ENCODE peak calls at places on chromosomes 2 and 18, in seven cellular contexts. Q is WTC11, T is GM06990, M is mammary epithelial cell, E is glutamatergic neuron, G is coronary artery, W is choroid plexus epithelial cell. F is an unnamed sample.

GRCh38 chr18:30582078-30582477 is 460.5 kb downstream of the DSC3 start:
- DNase-seq in Q (no peak), T (no peak), M (no peak), E (no peak), G (no peak), W (no peak), F (no peak)

GRCh38 chr2:85156141-85156540 is 22.9 kb downstream of the TCF7L1 start:
- DNase-seq in Q (no peak), T (no peak), M (no peak), E (no peak), G (no peak), W (peak), F (peak)

GRCh38 chr2:163652741-163653140 is 83.1 kb downstream of the FIGN start:
- DNase-seq in Q (no peak), T (no peak), M (no peak), E (no peak), G (no peak), W (no peak), F (no peak)

GRCh38 chr2:63654959-63655358 is 66.2 kb downstream of the MDH1 start:
- DNase-seq in Q (no peak), T (peak), M (peak), E (no peak), G (no peak), W (peak), F (no peak)

GRCh38 chr18:13436596-13436995 is 218.0 kb downstream of the LDLRAD4 start:
- DNase-seq in Q (no peak), T (no peak), M (no peak), E (no peak), G (no peak), W (no peak), F (no peak)

GRCh38 chr18:79395761-79396404 is at the start of gene NFATC1:
- DNase-seq in Q (peak), T (no peak), M (peak), E (peak), G (peak), W (peak), F (peak)

GRCh38 chr18:56709463-56709862 is 58.3 kb downstream of the WDR7 start:
- DNase-seq in Q (no peak), T (peak), M (peak), E (no peak), G (no peak), W (peak), F (peak)

GRCh38 chr18:36704656-36705055 is 124.1 kb downstream of the TPGS2 start:
- DNase-seq in Q (no peak), T (no peak), M (no peak), E (no peak), G (no peak), W (no peak), F (no peak)

GRCh38 chr2:27960237-27960912 is 69.8 kb downstream of the BABAM2 start:
- DNase-seq in Q (no peak), T (no peak), M (peak), E (no peak), G (no peak), W (peak), F (peak)

GRCh38 chr2:97935719-97936161 is 60.0 kb downstream of the TMEM131 start:
- DNase-seq in Q (no peak), T (no peak), M (peak), E (no peak), G (no peak), W (peak), F (peak)

DNA sequence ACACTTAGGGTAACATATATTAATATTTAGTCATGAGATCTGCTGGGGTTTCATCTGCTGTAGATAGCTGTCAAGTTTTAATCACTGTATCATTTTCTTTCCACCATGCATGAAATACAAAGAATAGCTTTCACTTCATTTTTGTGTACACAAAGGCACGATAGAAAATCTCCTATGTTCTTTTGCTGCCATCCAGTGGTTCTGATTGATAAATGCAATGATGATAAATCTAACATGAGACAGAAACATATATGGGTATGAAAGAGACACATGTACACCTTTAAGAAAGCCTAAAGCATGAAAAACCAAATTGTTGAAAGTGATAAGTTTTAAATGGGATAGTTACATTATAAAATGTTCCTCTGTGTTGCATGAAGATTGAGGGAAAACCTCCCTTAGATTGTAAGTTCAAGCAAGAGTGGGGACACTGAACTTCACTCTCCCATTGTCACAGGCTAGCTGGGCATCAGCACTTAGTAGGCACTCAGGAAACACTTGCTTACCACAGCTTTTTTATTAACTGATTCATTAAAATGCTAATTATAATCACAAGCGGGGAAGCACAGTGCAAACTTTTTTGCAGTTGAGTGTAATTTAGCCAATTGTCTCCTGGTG is 31.2 kb downstream of the C1D start:
- DNase-seq in Q (no peak), T (no peak), M (peak), E (no peak), G (no peak), W (peak), F (peak)
- TF ChIP-seq CTCF in Q (peak), T (peak), M (peak), E (peak), G (peak), W (peak), F (peak)

GRCh38 chr2:109494351-109494750 is 119.4 kb downstream of the SEPTIN10 start:
- DNase-seq in Q (no peak), T (no peak), M (no peak), E (no peak), G (no peak), W (no peak), F (no peak)
- TF ChIP-seq CTCF in Q (no peak), T (no peak), M (no peak), E (no peak), G (no peak), W (no peak), F (no peak)

DNA sequence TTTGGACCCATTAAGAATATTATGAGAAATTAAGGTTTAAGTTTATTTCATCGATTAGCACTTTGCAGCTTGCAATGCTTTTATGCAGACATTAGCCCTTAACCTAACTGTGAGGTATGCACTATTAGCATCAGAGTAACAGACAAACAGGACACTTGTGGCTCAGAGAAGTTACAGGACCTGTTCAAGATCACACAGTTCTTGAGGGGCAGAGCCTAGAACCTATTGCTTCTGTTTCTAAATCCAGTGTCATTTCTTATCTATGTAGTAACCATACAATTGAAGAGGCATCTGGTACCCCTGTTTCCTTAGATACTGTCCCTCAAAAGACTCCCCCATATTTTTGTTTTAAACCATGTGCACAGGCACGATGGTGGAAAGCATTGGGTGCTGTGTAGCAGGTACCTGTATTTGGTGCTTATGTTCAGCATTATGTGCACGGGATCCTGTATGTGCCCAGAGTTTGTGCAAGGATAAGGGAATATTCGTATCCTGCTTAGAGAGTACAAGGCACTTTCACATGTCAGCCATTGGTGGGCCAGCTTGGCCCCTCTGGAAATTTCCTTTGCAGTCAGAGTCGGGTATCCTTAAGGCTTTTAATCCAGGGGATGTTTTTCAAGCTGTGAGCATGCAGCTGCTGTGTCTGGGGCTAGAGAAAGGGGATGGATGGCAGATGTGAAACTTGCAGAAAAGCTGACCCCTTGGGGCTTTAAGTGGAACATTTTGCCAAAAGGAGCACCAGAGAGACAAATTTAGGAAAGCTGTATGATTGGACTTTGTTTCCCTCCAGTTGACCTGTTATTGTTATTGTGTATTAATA is 2.0 kb downstream of the LBH start:
- DNase-seq in Q (no peak), T (no peak), M (no peak), E (no peak), G (peak), W (peak), F (peak)
- TF ChIP-seq CTCF in Q (no peak), T (no peak), M (no peak), E (no peak), G (no peak), W (peak), F (no peak)

GRCh38 chr2:112807233-112807807 is 23.0 kb upstream of the IL1A start:
- DNase-seq in Q (no peak), T (no peak), M (no peak), E (no peak), G (no peak), W (peak), F (no peak)
- TF ChIP-seq CTCF in Q (no peak), T (no peak), M (peak), E (peak), G (no peak), W (peak), F (peak)

GRCh38 chr2:127641846-127642510 is 4.0 kb upstream of the GPR17 start:
- DNase-seq in Q (no peak), T (no peak), M (no peak), E (no peak), G (no peak), W (no peak), F (no peak)

GRCh38 chr2:127642706-127643697 is 3.0 kb upstream of the GPR17 start:
- DNase-seq in Q (no peak), T (no peak), M (no peak), E (no peak), G (no peak), W (no peak), F (no peak)

GRCh38 chr2:127645395-127646291 is at the start of gene GPR17:
- DNase-seq in Q (no peak), T (no peak), M (no peak), E (no peak), G (no peak), W (no peak), F (no peak)

GRCh38 chr2:127644661-127645394 is 1.1 kb upstream of the GPR17 start:
- DNase-seq in Q (no peak), T (no peak), M (no peak), E (no peak), G (no peak), W (no peak), F (no peak)

GRCh38 chr2:127643698-127644660 is 2.0 kb upstream of the GPR17 start:
- DNase-seq in Q (no peak), T (no peak), M (no peak), E (no peak), G (no peak), W (no peak), F (no peak)
- TF ChIP-seq CTCF in Q (no peak), T (peak), M (no peak), E (no peak), G (no peak), W (no peak), F (peak)

F was measured in fibroblast of villous mesenchyme.